ENCODE peak calls at places on chromosome 21, in nine cellular contexts. L, K, E, A, Y, G, S, O and B are unnamed samples.

GRCh38 chr21:27572681-27573080 is 605.8 kb upstream of the ADAMTS5 start:
- DNase-seq in S (no peak), G (no peak), A (no peak), O (no peak), K (no peak), L (no peak), E (peak; percentile 47), Y (no peak), B (no peak)

GRCh38 chr21:32708069-32708468 is 19.7 kb downstream of the SYNJ1 start:
- DNase-seq in E (no peak), A (no peak), G (no peak), Y (no peak), O (no peak), K (no peak), L (no peak), S (no peak), B (no peak)

GRCh38 chr21:38032402-38032801 is 116.1 kb upstream of the KCNJ6 start:
- DNase-seq in O (no peak), G (no peak), S (no peak), K (peak; percentile 27), L (no peak), Y (no peak), A (no peak), E (no peak), B (no peak)

GRCh38 chr21:42456457-42456856 is 39.6 kb downstream of the RSPH1 start:
- DNase-seq in K (peak; percentile 49), A (no peak), Y (peak; percentile 45), S (peak; percentile 35), E (no peak), O (no peak), L (no peak), G (no peak), B (no peak)

GRCh38 chr21:18744840-18745239 is 341.3 kb upstream of the TMPRSS15 start:
- DNase-seq in K (no peak), G (no peak), L (no peak), O (no peak), E (no peak), S (no peak), A (no peak), Y (no peak), B (no peak)

GRCh38 chr21:45170987-45171386 is 96.6 kb downstream of the ADARB1 start:
- DNase-seq in Y (no peak), O (no peak), K (no peak), A (no peak), L (no peak), G (no peak), E (no peak), S (no peak), B (no peak)

GRCh38 chr21:41926068-41926806 is 27.6 kb downstream of the C2CD2 start:
- DNase-seq in Y (peak; percentile 54), A (peak; percentile 8), K (peak; percentile 79), L (no peak), S (peak; percentile 22), E (peak; percentile 60), G (peak; percentile 78), O (no peak), B (peak; percentile 44)

GRCh38 chr21:38861006-38861405 is 55.3 kb downstream of the ETS2 start:
- DNase-seq in E (no peak), L (no peak), O (peak; percentile 69), A (no peak), K (no peak), S (no peak), G (no peak), Y (no peak), B (no peak)

GRCh38 chr21:35020446-35020845 is 28.7 kb downstream of the RUNX1 start:
- DNase-seq in Y (peak; percentile 22), L (no peak), O (no peak), G (no peak), E (no peak), A (no peak), K (no peak), S (no peak), B (no peak)

GRCh38 chr21:16640297-16641027 is 872.4 kb upstream of the CXADR start:
- DNase-seq in K (no peak), L (no peak), Y (no peak), O (no peak), A (no peak), S (no peak), E (no peak), G (no peak), B (no peak)

GRCh38 chr21:35198004-35198403 is 148.9 kb upstream of the RUNX1 start:
- DNase-seq in A (peak; percentile 33), O (no peak), K (no peak), Y (no peak), G (no peak), L (no peak), S (no peak), E (peak; percentile 63), B (no peak)

GRCh38 chr21:41488080-41488479 is 19.9 kb downstream of the TMPRSS2 start:
- DNase-seq in Y (no peak), L (no peak), S (no peak), K (no peak), A (no peak), G (no peak), E (no peak), O (no peak), B (peak; percentile 68)

GRCh38 chr21:14889080-14889805 is 175.6 kb downstream of the NRIP1 start:
- DNase-seq in A (peak; percentile 35), Y (no peak), L (no peak), K (peak; percentile 9), E (no peak), S (no peak), O (no peak), G (no peak), B (no peak)

GRCh38 chr21:35059742-35060141 is 10.6 kb upstream of the RUNX1 start:
- DNase-seq in L (no peak), K (no peak), S (no peak), A (no peak), Y (no peak), G (no peak), O (no peak), E (no peak), B (no peak)

GRCh38 chr21:45202889-45203288 is 84.8 kb downstream of the POFUT2 start:
- DNase-seq in A (no peak), L (no peak), E (no peak), S (no peak), O (no peak), G (no peak), Y (no peak), K (no peak), B (no peak)

GRCh38 chr21:42678118-42678430 is 24.7 kb downstream of the PDE9A start:
- DNase-seq in K (no peak), Y (no peak), O (no peak), E (no peak), S (no peak), A (no peak), L (no peak), G (no peak), B (no peak)

GRCh38 chr21:32463367-32463766 is 50.9 kb downstream of the EVA1C start:
- DNase-seq in L (no peak), S (no peak), G (no peak), O (no peak), E (no peak), A (peak; percentile 44), K (no peak), Y (no peak), B (no peak)

GRCh38 chr21:31514598-31514997 is 144.9 kb upstream of the SOD1 start:
- DNase-seq in A (peak; percentile 34), K (no peak), S (no peak), Y (no peak), E (no peak), G (no peak), L (no peak), O (no peak), B (no peak)